ENCODE peak calls at places on chromosomes 4 and X, in five cellular contexts. One of them, this sample, is unnamed.

GRCh38 chr4:154807042-154807630 is 26.1 kb downstream of the RBM46 start:
- DNase-seq in H1: no peak
- DNase-seq in GM12878: peak
- DNase-seq in K562: peak
- DNase-seq in HCT116: peak
- DNase-seq in this sample: no peak

GRCh38 chrX:10235851-10236250 is 79.1 kb downstream of the CLCN4 start:
- DNase-seq in GM12878: no peak
- DNase-seq in HCT116: no peak
- DNase-seq in H1: no peak
- DNase-seq in K562: no peak
- DNase-seq in this sample: no peak

GRCh38 chr4:65089666-65090065 is 580.6 kb downstream of the EPHA5 start:
- DNase-seq in H1: no peak
- DNase-seq in GM12878: no peak
- DNase-seq in HCT116: no peak
- DNase-seq in K562: no peak
- DNase-seq in this sample: no peak

GRCh38 chr4:24771241-24771640 is 24.1 kb upstream of the SOD3 start:
- DNase-seq in GM12878: no peak
- DNase-seq in HCT116: no peak
- DNase-seq in K562: no peak
- DNase-seq in H1: no peak
- DNase-seq in this sample: no peak

GRCh38 chrX:21655901-21656586 is 2.1 kb downstream of the KLHL34 start:
- DNase-seq in H1: no peak
- DNase-seq in HCT116: no peak
- DNase-seq in K562: no peak
- DNase-seq in GM12878: no peak
- DNase-seq in this sample: no peak

GRCh38 chr4:152535236-152535902 is 523 bp downstream of the FBXW7 start:
- DNase-seq in HCT116: no peak
- DNase-seq in K562: peak
- DNase-seq in H1: no peak
- DNase-seq in GM12878: no peak
- DNase-seq in this sample: no peak

GRCh38 chr4:10457255-10457801 is at the start of gene ZNF518B:
- DNase-seq in H1: no peak
- DNase-seq in HCT116: peak
- DNase-seq in GM12878: no peak
- DNase-seq in K562: peak
- DNase-seq in this sample: peak

GRCh38 chr4:100070868-100071267 is 119.4 kb downstream of the DDIT4L start:
- DNase-seq in HCT116: no peak
- DNase-seq in GM12878: no peak
- DNase-seq in K562: no peak
- DNase-seq in H1: no peak
- DNase-seq in this sample: no peak

GRCh38 chrX:77785400-77785745 is 643 bp downstream of the ATRX start:
- DNase-seq in HCT116: no peak
- DNase-seq in H1: no peak
- DNase-seq in GM12878: no peak
- DNase-seq in K562: peak
- DNase-seq in this sample: no peak

GRCh38 chrX:1246816-1247215 is 21.8 kb upstream of the CSF2RA start:
- DNase-seq in K562: peak
- DNase-seq in GM12878: peak
- DNase-seq in H1: no peak
- DNase-seq in HCT116: peak
- DNase-seq in this sample: peak

GRCh38 chrX:65757943-65758342 is 90.5 kb downstream of the MSN start:
- DNase-seq in H1: no peak
- DNase-seq in GM12878: no peak
- DNase-seq in K562: no peak
- DNase-seq in HCT116: no peak
- DNase-seq in this sample: no peak

GRCh38 chr4:112759313-112759712 is 122.4 kb downstream of the LARP7 start:
- DNase-seq in H1: peak
- DNase-seq in HCT116: no peak
- DNase-seq in K562: no peak
- DNase-seq in GM12878: no peak
- DNase-seq in this sample: peak

GRCh38 chrX:150032742-150033141 is 94.5 kb upstream of the EOLA2 start:
- DNase-seq in GM12878: no peak
- DNase-seq in K562: no peak
- DNase-seq in H1: no peak
- DNase-seq in HCT116: no peak
- DNase-seq in this sample: peak

GRCh38 chr4:162457071-162457865 is 293.5 kb upstream of the FSTL5 start:
- DNase-seq in H1: no peak
- DNase-seq in GM12878: no peak
- DNase-seq in K562: no peak
- DNase-seq in HCT116: no peak
- DNase-seq in this sample: no peak

GRCh38 chr4:111274060-111274459 is 651.2 kb upstream of the PITX2 start:
- DNase-seq in GM12878: no peak
- DNase-seq in K562: no peak
- DNase-seq in HCT116: no peak
- DNase-seq in H1: no peak
- DNase-seq in this sample: no peak

GRCh38 chrX:21946925-21947641 is 6.6 kb downstream of the SMS start:
- DNase-seq in HCT116: no peak
- DNase-seq in GM12878: no peak
- DNase-seq in H1: no peak
- DNase-seq in K562: no peak
- DNase-seq in this sample: peak

GRCh38 chrX:82676386-82676785 is 831.7 kb upstream of the POU3F4 start:
- DNase-seq in H1: no peak
- DNase-seq in K562: no peak
- DNase-seq in GM12878: no peak
- DNase-seq in HCT116: peak
- DNase-seq in this sample: no peak

GRCh38 chr4:40915318-40916217 is 165.8 kb downstream of the NSUN7 start:
- DNase-seq in HCT116: no peak
- DNase-seq in H1: no peak
- DNase-seq in K562: no peak
- DNase-seq in GM12878: no peak
- DNase-seq in this sample: no peak

GRCh38 chrX:81957900-81958545 is 756.1 kb downstream of the SH3BGRL start:
- DNase-seq in HCT116: no peak
- DNase-seq in GM12878: no peak
- DNase-seq in H1: no peak
- DNase-seq in K562: no peak
- DNase-seq in this sample: peak

GRCh38 chr4:161554372-161554990 is 609.3 kb downstream of the FSTL5 start:
- DNase-seq in HCT116: no peak
- DNase-seq in H1: no peak
- DNase-seq in GM12878: no peak
- DNase-seq in K562: no peak
- DNase-seq in this sample: no peak

GRCh38 chr4:57661707-57662106 is 551.5 kb upstream of the IGFBP7 start:
- DNase-seq in K562: no peak
- DNase-seq in H1: no peak
- DNase-seq in GM12878: no peak
- DNase-seq in HCT116: no peak
- DNase-seq in this sample: no peak

GRCh38 chrX:110944793-110945466 is 149.3 kb upstream of the CHRDL1 start:
- DNase-seq in GM12878: no peak
- DNase-seq in HCT116: no peak
- DNase-seq in H1: no peak
- DNase-seq in K562: no peak
- DNase-seq in this sample: peak

GRCh38 chr4:163932504-163932903 is 438.0 kb downstream of the TMA16 start:
- DNase-seq in HCT116: no peak
- DNase-seq in K562: no peak
- DNase-seq in H1: no peak
- DNase-seq in GM12878: no peak
- DNase-seq in this sample: no peak

GRCh38 chr4:531076-531475 is 32.1 kb downstream of the PIGG start:
- DNase-seq in K562: no peak
- DNase-seq in GM12878: no peak
- DNase-seq in HCT116: no peak
- DNase-seq in H1: no peak
- DNase-seq in this sample: no peak

GRCh38 chrX:120781416-120781815 is 94.2 kb downstream of the CT47B1 start:
- DNase-seq in H1: no peak
- DNase-seq in K562: no peak
- DNase-seq in HCT116: no peak
- DNase-seq in GM12878: no peak
- DNase-seq in this sample: no peak

GRCh38 chrX:85244411-85245210 is 820 bp downstream of the ZNF711 start:
- DNase-seq in HCT116: no peak
- DNase-seq in GM12878: no peak
- DNase-seq in H1: no peak
- DNase-seq in K562: peak
- DNase-seq in this sample: no peak

GRCh38 chr4:163111588-163111987 is 55.1 kb downstream of the NAF1 start:
- DNase-seq in GM12878: no peak
- DNase-seq in HCT116: no peak
- DNase-seq in K562: no peak
- DNase-seq in H1: no peak
- DNase-seq in this sample: no peak

GRCh38 chr4:73603854-73604584 is 16.2 kb downstream of the RASSF6 start:
- DNase-seq in K562: no peak
- DNase-seq in H1: no peak
- DNase-seq in HCT116: no peak
- DNase-seq in GM12878: no peak
- DNase-seq in this sample: no peak

GRCh38 chr4:140103676-140104075 is 50.3 kb downstream of the MAML3 start:
- DNase-seq in K562: no peak
- DNase-seq in H1: no peak
- DNase-seq in HCT116: no peak
- DNase-seq in GM12878: peak
- DNase-seq in this sample: no peak

GRCh38 chr4:119683518-119683917 is 54.9 kb upstream of the PDE5A start:
- DNase-seq in HCT116: no peak
- DNase-seq in H1: no peak
- DNase-seq in GM12878: no peak
- DNase-seq in K562: no peak
- DNase-seq in this sample: no peak

GRCh38 chr4:63211377-63211776 is 1197.9 kb downstream of the TECRL start:
- DNase-seq in HCT116: no peak
- DNase-seq in GM12878: no peak
- DNase-seq in H1: no peak
- DNase-seq in K562: no peak
- DNase-seq in this sample: no peak

GRCh38 chr4:142579483-142579882 is 266.6 kb downstream of the INPP4B start:
- DNase-seq in GM12878: no peak
- DNase-seq in K562: no peak
- DNase-seq in H1: no peak
- DNase-seq in HCT116: no peak
- DNase-seq in this sample: no peak

GRCh38 chrX:114787016-114787415 is 203.1 kb downstream of the HTR2C start:
- DNase-seq in H1: no peak
- DNase-seq in GM12878: no peak
- DNase-seq in HCT116: no peak
- DNase-seq in K562: no peak
- DNase-seq in this sample: no peak

GRCh38 chrX:68462197-68462596 is 28.9 kb upstream of the OPHN1 start:
- DNase-seq in H1: no peak
- DNase-seq in GM12878: no peak
- DNase-seq in K562: no peak
- DNase-seq in HCT116: no peak
- DNase-seq in this sample: no peak
- TF ChIP-seq ZNF274 in H1: no peak
- TF ChIP-seq ZNF274 in GM12878: no peak
- TF ChIP-seq ZNF274 in K562: no peak
- TF ChIP-seq ZNF274 in HCT116: no peak
- TF ChIP-seq ZNF274 in this sample: no peak

GRCh38 chrX:41304178-41304577 is 29.8 kb upstream of the DDX3X start:
- DNase-seq in GM12878: no peak
- DNase-seq in HCT116: no peak
- DNase-seq in K562: no peak
- DNase-seq in H1: no peak
- DNase-seq in this sample: peak
- H3K4me3 ChIP-seq in GM12878: no peak
- H3K4me3 ChIP-seq in HCT116: no peak
- H3K4me3 ChIP-seq in K562: no peak
- H3K4me3 ChIP-seq in H1: no peak
- H3K4me3 ChIP-seq in this sample: no peak

DNA sequence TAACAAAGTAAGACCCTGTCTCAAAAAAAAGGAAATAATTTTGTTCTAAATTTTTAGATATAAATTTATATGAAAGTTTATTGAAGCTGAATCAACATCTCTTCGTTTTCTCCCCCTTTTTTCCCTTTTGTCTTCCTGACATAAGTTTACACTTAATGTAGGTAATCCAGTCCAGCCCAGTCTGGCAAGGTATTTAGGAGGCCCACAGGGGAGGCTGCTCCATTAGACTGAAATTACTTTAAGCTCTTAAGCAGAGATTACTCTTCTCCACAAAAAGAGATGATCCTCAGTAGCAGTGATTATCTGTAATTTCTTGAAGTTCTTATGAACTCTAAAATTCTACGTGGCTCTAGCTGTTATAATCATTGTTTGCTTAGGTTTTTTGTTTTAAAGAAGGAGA is 46.0 kb downstream of the ANXA5 start:
- DNase-seq in HCT116: no peak
- DNase-seq in H1: no peak
- DNase-seq in K562: no peak
- DNase-seq in GM12878: no peak
- DNase-seq in this sample: no peak
- TF ChIP-seq ZNF274 in HCT116: no peak
- TF ChIP-seq ZNF274 in H1: no peak
- TF ChIP-seq ZNF274 in K562: no peak
- TF ChIP-seq ZNF274 in GM12878: no peak
- TF ChIP-seq ZNF274 in this sample: no peak

GRCh38 chrX:53091354-53091753 is 2.6 kb upstream of the KANTR start:
- DNase-seq in H1: no peak
- DNase-seq in K562: no peak
- DNase-seq in GM12878: no peak
- DNase-seq in HCT116: no peak
- DNase-seq in this sample: no peak
- H3K4me3 ChIP-seq in H1: no peak
- H3K4me3 ChIP-seq in K562: no peak
- H3K4me3 ChIP-seq in GM12878: no peak
- H3K4me3 ChIP-seq in HCT116: no peak
- H3K4me3 ChIP-seq in this sample: no peak

DNA sequence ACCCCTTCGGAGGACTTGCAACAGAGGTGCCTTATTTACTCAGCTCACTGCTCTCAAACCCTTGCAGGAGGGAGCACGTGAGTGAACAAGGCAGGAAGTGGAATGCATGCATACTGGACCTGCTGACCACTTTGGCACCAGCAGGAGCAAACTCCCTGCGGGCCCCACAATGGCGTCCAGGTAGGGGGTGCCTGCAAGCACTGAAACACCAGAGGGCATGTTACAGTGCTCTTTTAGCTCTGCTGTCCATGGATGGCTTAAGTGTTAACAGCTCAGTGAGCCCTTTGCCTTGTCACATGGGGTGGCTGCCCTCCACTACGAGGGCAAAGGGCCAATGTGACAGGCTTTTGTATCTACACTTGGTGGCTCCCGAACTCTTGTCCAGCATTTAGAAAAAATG is 199.5 kb upstream of the UGT8 start:
- DNase-seq in HCT116: no peak
- DNase-seq in GM12878: no peak
- DNase-seq in K562: no peak
- DNase-seq in H1: no peak
- DNase-seq in this sample: no peak
- TF ChIP-seq ZNF274 in HCT116: no peak
- TF ChIP-seq ZNF274 in GM12878: no peak
- TF ChIP-seq ZNF274 in K562: no peak
- TF ChIP-seq ZNF274 in H1: no peak
- TF ChIP-seq ZNF274 in this sample: no peak

This sample was measured in NT2/D1.